ENCODE peak calls at places on chromosomes 3 and 15, in ten cellular contexts. One of them, this sample, is unnamed.

GRCh38 chr3:152400912-152401311 is 132.2 kb downstream of the MBNL1 start:
- DNase-seq in GM23338: no peak
- DNase-seq in HCT116: no peak
- DNase-seq in suprapubic skin: no peak
- DNase-seq in HepG2: no peak
- DNase-seq in transverse colon: no peak
- DNase-seq in HL-60: no peak
- DNase-seq in endothelial cell of umbilical vein: no peak
- DNase-seq in stomach: no peak
- DNase-seq in GM12878: no peak
- DNase-seq in this sample: no peak

GRCh38 chr3:178618197-178618596 is 82.0 kb downstream of the KCNMB2 start:
- DNase-seq in GM23338: no peak
- DNase-seq in HCT116: no peak
- DNase-seq in suprapubic skin: no peak
- DNase-seq in HepG2: no peak
- DNase-seq in transverse colon: no peak
- DNase-seq in HL-60: no peak
- DNase-seq in endothelial cell of umbilical vein: no peak
- DNase-seq in stomach: no peak
- DNase-seq in GM12878: no peak
- DNase-seq in this sample: no peak

GRCh38 chr3:15319575-15319974 is 12.8 kb downstream of the SH3BP5 start:
- DNase-seq in GM23338: no peak
- DNase-seq in HCT116: no peak
- DNase-seq in suprapubic skin: no peak
- DNase-seq in HepG2: no peak
- DNase-seq in transverse colon: no peak
- DNase-seq in HL-60: no peak
- DNase-seq in endothelial cell of umbilical vein: no peak
- DNase-seq in stomach: no peak
- DNase-seq in GM12878: no peak
- DNase-seq in this sample: no peak

GRCh38 chr3:18302517-18302916 is 122.6 kb downstream of the SATB1 start:
- DNase-seq in GM23338: no peak
- DNase-seq in HCT116: no peak
- DNase-seq in suprapubic skin: no peak
- DNase-seq in HepG2: no peak
- DNase-seq in transverse colon: peak
- DNase-seq in HL-60: no peak
- DNase-seq in endothelial cell of umbilical vein: no peak
- DNase-seq in stomach: no peak
- DNase-seq in GM12878: no peak
- DNase-seq in this sample: no peak

GRCh38 chr3:98730338-98730737 is 32.8 kb upstream of the ST3GAL6 start:
- DNase-seq in GM23338: no peak
- DNase-seq in HCT116: no peak
- DNase-seq in suprapubic skin: no peak
- DNase-seq in HepG2: no peak
- DNase-seq in transverse colon: no peak
- DNase-seq in HL-60: no peak
- DNase-seq in endothelial cell of umbilical vein: peak
- DNase-seq in stomach: no peak
- DNase-seq in GM12878: peak
- DNase-seq in this sample: no peak

GRCh38 chr3:101635954-101636798 is 40.8 kb downstream of the ZBTB11 start:
- DNase-seq in GM23338: peak
- DNase-seq in HCT116: peak
- DNase-seq in suprapubic skin: no peak
- DNase-seq in HepG2: peak
- DNase-seq in transverse colon: peak
- DNase-seq in HL-60: peak
- DNase-seq in endothelial cell of umbilical vein: peak
- DNase-seq in stomach: peak
- DNase-seq in GM12878: peak
- DNase-seq in this sample: no peak

GRCh38 chr15:86178845-86179244 is 99.2 kb downstream of the AGBL1 start:
- DNase-seq in GM23338: peak
- DNase-seq in HCT116: no peak
- DNase-seq in suprapubic skin: no peak
- DNase-seq in HepG2: no peak
- DNase-seq in transverse colon: no peak
- DNase-seq in HL-60: no peak
- DNase-seq in endothelial cell of umbilical vein: no peak
- DNase-seq in stomach: no peak
- DNase-seq in GM12878: no peak
- DNase-seq in this sample: no peak

GRCh38 chr3:71011565-71012287 is 571.8 kb downstream of the FOXP1 start:
- DNase-seq in GM23338: no peak
- DNase-seq in HCT116: no peak
- DNase-seq in suprapubic skin: no peak
- DNase-seq in HepG2: no peak
- DNase-seq in transverse colon: no peak
- DNase-seq in HL-60: no peak
- DNase-seq in endothelial cell of umbilical vein: peak
- DNase-seq in stomach: no peak
- DNase-seq in GM12878: peak
- DNase-seq in this sample: no peak

GRCh38 chr3:188212308-188212969 is 58.5 kb downstream of the LPP start:
- DNase-seq in GM23338: peak
- DNase-seq in HCT116: no peak
- DNase-seq in suprapubic skin: no peak
- DNase-seq in HepG2: peak
- DNase-seq in transverse colon: no peak
- DNase-seq in HL-60: no peak
- DNase-seq in endothelial cell of umbilical vein: no peak
- DNase-seq in stomach: no peak
- DNase-seq in GM12878: no peak
- DNase-seq in this sample: no peak

GRCh38 chr15:76260246-76260938 is 50.9 kb downstream of the ETFA start:
- DNase-seq in GM23338: no peak
- DNase-seq in HCT116: no peak
- DNase-seq in suprapubic skin: no peak
- DNase-seq in HepG2: no peak
- DNase-seq in transverse colon: no peak
- DNase-seq in HL-60: no peak
- DNase-seq in endothelial cell of umbilical vein: no peak
- DNase-seq in stomach: no peak
- DNase-seq in GM12878: no peak
- DNase-seq in this sample: no peak

GRCh38 chr3:4828279-4829030 is 150.8 kb upstream of the BHLHE40 start:
- DNase-seq in GM23338: no peak
- DNase-seq in HCT116: no peak
- DNase-seq in suprapubic skin: no peak
- DNase-seq in HepG2: no peak
- DNase-seq in transverse colon: no peak
- DNase-seq in HL-60: peak
- DNase-seq in endothelial cell of umbilical vein: no peak
- DNase-seq in stomach: no peak
- DNase-seq in GM12878: no peak
- DNase-seq in this sample: no peak

GRCh38 chr3:188349276-188349962 is 195.5 kb downstream of the LPP start:
- DNase-seq in GM23338: peak
- DNase-seq in HCT116: peak
- DNase-seq in suprapubic skin: no peak
- DNase-seq in HepG2: no peak
- DNase-seq in transverse colon: no peak
- DNase-seq in HL-60: no peak
- DNase-seq in endothelial cell of umbilical vein: no peak
- DNase-seq in stomach: no peak
- DNase-seq in GM12878: no peak
- DNase-seq in this sample: no peak

GRCh38 chr15:37995461-37996347 is 61.3 kb downstream of the TMCO5A start:
- DNase-seq in GM23338: peak
- DNase-seq in HCT116: peak
- DNase-seq in suprapubic skin: no peak
- DNase-seq in HepG2: peak
- DNase-seq in transverse colon: no peak
- DNase-seq in HL-60: peak
- DNase-seq in endothelial cell of umbilical vein: peak
- DNase-seq in stomach: no peak
- DNase-seq in GM12878: peak
- DNase-seq in this sample: no peak

GRCh38 chr3:8445861-8446260 is 55.8 kb upstream of the LMCD1 start:
- DNase-seq in GM23338: no peak
- DNase-seq in HCT116: no peak
- DNase-seq in suprapubic skin: no peak
- DNase-seq in HepG2: no peak
- DNase-seq in transverse colon: no peak
- DNase-seq in HL-60: no peak
- DNase-seq in endothelial cell of umbilical vein: peak
- DNase-seq in stomach: no peak
- DNase-seq in GM12878: no peak
- DNase-seq in this sample: no peak

GRCh38 chr15:39028069-39028468 is 463.5 kb upstream of the RASGRP1 start:
- DNase-seq in GM23338: no peak
- DNase-seq in HCT116: no peak
- DNase-seq in suprapubic skin: no peak
- DNase-seq in HepG2: no peak
- DNase-seq in transverse colon: no peak
- DNase-seq in HL-60: no peak
- DNase-seq in endothelial cell of umbilical vein: peak
- DNase-seq in stomach: no peak
- DNase-seq in GM12878: no peak
- DNase-seq in this sample: no peak

GRCh38 chr15:49644364-49644794 is 23.5 kb downstream of the DTWD1 start:
- DNase-seq in GM23338: peak
- DNase-seq in HCT116: no peak
- DNase-seq in suprapubic skin: no peak
- DNase-seq in HepG2: no peak
- DNase-seq in transverse colon: no peak
- DNase-seq in HL-60: no peak
- DNase-seq in endothelial cell of umbilical vein: no peak
- DNase-seq in stomach: no peak
- DNase-seq in GM12878: no peak
- DNase-seq in this sample: no peak
- TF ChIP-seq POLR2AphosphoS5 in GM23338: no peak
- TF ChIP-seq POLR2AphosphoS5 in HCT116: no peak
- TF ChIP-seq POLR2AphosphoS5 in suprapubic skin: no peak
- TF ChIP-seq POLR2AphosphoS5 in HepG2: no peak
- TF ChIP-seq POLR2AphosphoS5 in transverse colon: no peak
- TF ChIP-seq POLR2AphosphoS5 in HL-60: no peak
- TF ChIP-seq POLR2AphosphoS5 in endothelial cell of umbilical vein: no peak
- TF ChIP-seq POLR2AphosphoS5 in stomach: no peak
- TF ChIP-seq POLR2AphosphoS5 in GM12878: no peak
- TF ChIP-seq POLR2AphosphoS5 in this sample: no peak

GRCh38 chr15:82046668-82047492 is 1.1 kb upstream of the MEX3B start:
- DNase-seq in GM23338: peak
- DNase-seq in HCT116: peak
- DNase-seq in suprapubic skin: peak
- DNase-seq in HepG2: peak
- DNase-seq in transverse colon: peak
- DNase-seq in HL-60: peak
- DNase-seq in endothelial cell of umbilical vein: peak
- DNase-seq in stomach: peak
- DNase-seq in GM12878: no peak
- DNase-seq in this sample: peak

GRCh38 chr15:82045179-82045891 is 483 bp downstream of the MEX3B start:
- DNase-seq in GM23338: peak
- DNase-seq in HCT116: no peak
- DNase-seq in suprapubic skin: peak
- DNase-seq in HepG2: no peak
- DNase-seq in transverse colon: peak
- DNase-seq in HL-60: peak
- DNase-seq in endothelial cell of umbilical vein: peak
- DNase-seq in stomach: no peak
- DNase-seq in GM12878: no peak
- DNase-seq in this sample: no peak

GRCh38 chr15:82048809-82049208 is 3.0 kb upstream of the MEX3B start:
- DNase-seq in GM23338: no peak
- DNase-seq in HCT116: no peak
- DNase-seq in suprapubic skin: no peak
- DNase-seq in HepG2: no peak
- DNase-seq in transverse colon: no peak
- DNase-seq in HL-60: no peak
- DNase-seq in endothelial cell of umbilical vein: no peak
- DNase-seq in stomach: no peak
- DNase-seq in GM12878: no peak
- DNase-seq in this sample: no peak

GRCh38 chr15:82045892-82046667 is at the start of gene MEX3B:
- DNase-seq in GM23338: peak
- DNase-seq in HCT116: peak
- DNase-seq in suprapubic skin: peak
- DNase-seq in HepG2: peak
- DNase-seq in transverse colon: peak
- DNase-seq in HL-60: peak
- DNase-seq in endothelial cell of umbilical vein: peak
- DNase-seq in stomach: peak
- DNase-seq in GM12878: peak
- DNase-seq in this sample: peak

GRCh38 chr15:82047493-82048446 is 2.0 kb upstream of the MEX3B start:
- DNase-seq in GM23338: peak
- DNase-seq in HCT116: no peak
- DNase-seq in suprapubic skin: no peak
- DNase-seq in HepG2: no peak
- DNase-seq in transverse colon: no peak
- DNase-seq in HL-60: no peak
- DNase-seq in endothelial cell of umbilical vein: peak
- DNase-seq in stomach: no peak
- DNase-seq in GM12878: no peak
- DNase-seq in this sample: no peak
- TF ChIP-seq CTCF in GM23338: no peak
- TF ChIP-seq CTCF in HCT116: no peak
- TF ChIP-seq CTCF in suprapubic skin: no peak
- TF ChIP-seq CTCF in HepG2: no peak
- TF ChIP-seq CTCF in transverse colon: no peak
- TF ChIP-seq CTCF in HL-60: no peak
- TF ChIP-seq CTCF in endothelial cell of umbilical vein: no peak
- TF ChIP-seq CTCF in stomach: no peak
- TF ChIP-seq CTCF in GM12878: no peak
- TF ChIP-seq CTCF in this sample: no peak

DNA sequence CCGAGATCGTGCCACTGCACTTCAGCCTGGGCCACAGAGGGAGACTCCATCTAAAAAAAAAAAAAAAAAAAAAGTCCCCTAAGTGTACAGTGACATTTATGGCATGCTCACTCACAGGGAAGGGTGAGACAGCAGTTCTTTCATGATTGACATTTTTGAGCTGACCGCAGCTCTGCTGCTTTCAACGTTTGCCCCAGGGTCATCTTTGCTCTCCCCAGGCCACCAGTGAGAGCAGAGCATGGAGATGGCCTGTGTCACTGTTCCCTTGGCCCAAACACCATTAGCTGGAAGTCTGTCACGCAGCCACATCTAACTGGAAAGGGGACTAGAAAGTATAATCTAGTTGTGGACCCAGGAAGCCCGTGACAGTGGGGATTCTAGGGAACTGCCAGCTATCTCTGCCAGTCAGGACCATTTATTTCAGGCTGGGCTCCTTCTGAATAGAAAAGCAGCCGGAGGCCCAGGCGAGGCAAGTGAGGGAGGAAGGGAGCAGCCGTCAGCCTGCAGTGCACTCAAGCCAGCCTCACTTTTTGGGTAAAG is 193.4 kb upstream of the HES1 start:
- DNase-seq in GM23338: peak
- DNase-seq in HCT116: no peak
- DNase-seq in suprapubic skin: no peak
- DNase-seq in HepG2: peak
- DNase-seq in transverse colon: no peak
- DNase-seq in HL-60: no peak
- DNase-seq in endothelial cell of umbilical vein: no peak
- DNase-seq in stomach: no peak
- DNase-seq in GM12878: no peak
- DNase-seq in this sample: no peak
- TF ChIP-seq POLR2AphosphoS5 in GM23338: no peak
- TF ChIP-seq POLR2AphosphoS5 in HCT116: no peak
- TF ChIP-seq POLR2AphosphoS5 in suprapubic skin: no peak
- TF ChIP-seq POLR2AphosphoS5 in HepG2: no peak
- TF ChIP-seq POLR2AphosphoS5 in transverse colon: no peak
- TF ChIP-seq POLR2AphosphoS5 in HL-60: no peak
- TF ChIP-seq POLR2AphosphoS5 in endothelial cell of umbilical vein: no peak
- TF ChIP-seq POLR2AphosphoS5 in stomach: no peak
- TF ChIP-seq POLR2AphosphoS5 in GM12878: no peak
- TF ChIP-seq POLR2AphosphoS5 in this sample: no peak

GRCh38 chr3:58010562-58010961 is 2.3 kb downstream of the FLNB start:
- DNase-seq in GM23338: no peak
- DNase-seq in HCT116: no peak
- DNase-seq in suprapubic skin: no peak
- DNase-seq in HepG2: no peak
- DNase-seq in transverse colon: peak
- DNase-seq in HL-60: no peak
- DNase-seq in endothelial cell of umbilical vein: no peak
- DNase-seq in stomach: no peak
- DNase-seq in GM12878: no peak
- DNase-seq in this sample: no peak
- TF ChIP-seq CTCF in GM23338: no peak
- TF ChIP-seq CTCF in HCT116: no peak
- TF ChIP-seq CTCF in suprapubic skin: no peak
- TF ChIP-seq CTCF in HepG2: no peak
- TF ChIP-seq CTCF in transverse colon: no peak
- TF ChIP-seq CTCF in HL-60: no peak
- TF ChIP-seq CTCF in endothelial cell of umbilical vein: no peak
- TF ChIP-seq CTCF in stomach: no peak
- TF ChIP-seq CTCF in GM12878: no peak
- TF ChIP-seq CTCF in this sample: no peak

This sample was measured in breast epithelium.